ENCODE peak calls at places on chromosome 18, in six cellular contexts. W, I, C, L, B and J are unnamed samples.

GRCh38 chr18:75314117-75314516 is 103.5 kb downstream of the TSHZ1 start:
- DNase-seq in B (no peak), W (no peak), I (no peak), C (no peak), L (no peak), J (no peak)

GRCh38 chr18:43303376-43303775 is 26.1 kb upstream of the SYT4 start:
- DNase-seq in W (no peak), B (no peak), C (no peak), I (no peak), L (no peak), J (no peak)

GRCh38 chr18:49584431-49584830 is 22.6 kb downstream of the LIPG start:
- DNase-seq in W (no peak), L (no peak), I (no peak), C (no peak), B (no peak), J (no peak)

GRCh38 chr18:51107594-51108305 is 77.7 kb downstream of the SMAD4 start:
- DNase-seq in B (no peak), I (no peak), W (no peak), C (no peak), L (no peak), J (no peak)

GRCh38 chr18:63307555-63308200 is 11.9 kb downstream of the BCL2 start:
- DNase-seq in C (no peak), L (no peak), W (no peak), B (no peak), I (no peak), J (no peak)

GRCh38 chr18:4352746-4353522 is 102.2 kb downstream of the DLGAP1 start:
- DNase-seq in L (no peak), B (no peak), W (no peak), C (no peak), I (no peak), J (no peak)

GRCh38 chr18:10139783-10140410 is 226.1 kb downstream of the VAPA start:
- DNase-seq in B (no peak), I (no peak), L (no peak), W (no peak), C (peak), J (no peak)

GRCh38 chr18:61992285-61992684 is 99.5 kb upstream of the RNF152 start:
- DNase-seq in B (no peak), L (no peak), I (no peak), W (no peak), C (peak), J (no peak)

GRCh38 chr18:42706029-42706608 is 409.4 kb downstream of the RIT2 start:
- DNase-seq in I (no peak), C (no peak), B (no peak), W (no peak), L (no peak), J (no peak)

GRCh38 chr18:68837665-68838390 is 39.9 kb downstream of the CCDC102B start:
- DNase-seq in B (no peak), I (no peak), C (peak), L (no peak), W (no peak), J (no peak)

GRCh38 chr18:9751371-9752031 is 43.4 kb downstream of the RAB31 start:
- DNase-seq in I (no peak), W (no peak), C (no peak), B (no peak), L (no peak), J (no peak)

GRCh38 chr18:52936931-52937330 is 596.9 kb downstream of the DCC start:
- DNase-seq in B (no peak), L (no peak), I (no peak), C (no peak), W (no peak), J (no peak)

GRCh38 chr18:46815661-46816060 is 58.8 kb upstream of the ST8SIA5 start:
- DNase-seq in L (no peak), C (no peak), I (no peak), B (no peak), W (no peak), J (no peak)

GRCh38 chr18:67260841-67261240 is 255.7 kb downstream of the DSEL start:
- DNase-seq in I (no peak), L (no peak), C (no peak), B (no peak), W (no peak), J (no peak)

GRCh38 chr18:34928068-34928753 is 113.0 kb upstream of the MAPRE2 start:
- DNase-seq in I (no peak), W (no peak), C (no peak), B (no peak), L (no peak), J (no peak)

GRCh38 chr18:55090566-55091187 is 131.4 kb upstream of the CCDC68 start:
- DNase-seq in B (no peak), W (no peak), C (no peak), I (no peak), L (no peak), J (no peak)

GRCh38 chr18:34624551-34624950 is 85.5 kb upstream of the DTNA start:
- DNase-seq in B (no peak), C (peak), L (no peak), I (no peak), W (no peak), J (no peak)

GRCh38 chr18:57931038-57931437 is 113.0 kb upstream of the NEDD4L start:
- DNase-seq in I (peak), C (no peak), B (no peak), W (no peak), L (peak), J (no peak)

GRCh38 chr18:59715966-59716369 is 18.7 kb upstream of the CCBE1 start:
- DNase-seq in L (no peak), I (no peak), W (no peak), C (peak), B (no peak), J (no peak)

GRCh38 chr18:21393986-21394385 is 152.0 kb downstream of the GREB1L start:
- DNase-seq in W (no peak), C (no peak), L (no peak), B (no peak), I (no peak), J (no peak)

GRCh38 chr18:3005462-3005861 is 7.5 kb downstream of the LPIN2 start:
- DNase-seq in B (no peak), I (no peak), W (no peak), C (no peak), L (no peak), J (no peak)

GRCh38 chr18:49690307-49690706 is 123.0 kb downstream of the ACAA2 start:
- DNase-seq in L (no peak), W (no peak), I (no peak), C (peak), B (no peak), J (no peak)

GRCh38 chr18:49666045-49666444 is 104.2 kb downstream of the LIPG start:
- DNase-seq in L (no peak), C (no peak), B (no peak), W (no peak), I (no peak), J (no peak)

GRCh38 chr18:76765649-76766048 is 56.7 kb upstream of the ZNF236 start:
- DNase-seq in B (no peak), W (no peak), I (no peak), C (no peak), L (no peak), J (no peak)

GRCh38 chr18:10930078-10930477 is 219.3 kb downstream of the PIEZO2 start:
- DNase-seq in B (no peak), L (no peak), I (no peak), W (no peak), C (no peak), J (no peak)

GRCh38 chr18:46386788-46387187 is 270.2 kb downstream of the LOXHD1 start:
- DNase-seq in L (no peak), I (no peak), C (no peak), W (no peak), B (no peak), J (no peak)

GRCh38 chr18:36114738-36115137 is 14.4 kb downstream of the SLC39A6 start:
- DNase-seq in W (no peak), B (no peak), L (no peak), C (no peak), I (no peak), J (no peak)

GRCh38 chr18:76564636-76565237 is 69.7 kb upstream of the ZNF516 start:
- DNase-seq in L (no peak), B (no peak), I (no peak), C (no peak), W (no peak), J (no peak)

GRCh38 chr18:58499527-58499926 is 129.4 kb downstream of the ALPK2 start:
- DNase-seq in I (no peak), W (no peak), C (no peak), B (no peak), L (no peak), J (no peak)

GRCh38 chr18:35289293-35290069 is 548 bp downstream of the ZSCAN30 start:
- DNase-seq in L (peak), I (peak), W (no peak), B (no peak), C (no peak), J (no peak)

GRCh38 chr18:29512761-29513160 is 1335.8 kb upstream of the CDH2 start:
- DNase-seq in B (no peak), W (no peak), L (no peak), C (no peak), I (no peak), J (no peak)

GRCh38 chr18:59609654-59610053 is 87.6 kb downstream of the CCBE1 start:
- DNase-seq in L (no peak), C (no peak), W (no peak), I (no peak), B (no peak), J (no peak)

GRCh38 chr18:79064228-79064627 is 5.0 kb upstream of the ATP9B start:
- DNase-seq in W (no peak), I (no peak), C (no peak), L (no peak), B (no peak), J (no peak)

GRCh38 chr18:26190506-26190905 is 35.7 kb upstream of the TAF4B start:
- DNase-seq in C (no peak), I (peak), W (no peak), L (no peak), B (no peak), J (no peak)

GRCh38 chr18:9413586-9413985 is 61.7 kb upstream of the RALBP1 start:
- DNase-seq in I (no peak), C (peak), L (no peak), B (no peak), W (no peak), J (no peak)

GRCh38 chr18:58103339-58103930 is 59.4 kb downstream of the NEDD4L start:
- DNase-seq in B (no peak), I (no peak), C (no peak), W (no peak), L (no peak), J (no peak)

GRCh38 chr18:45851196-45851925 is 25.9 kb downstream of the SIGLEC15 start:
- DNase-seq in L (no peak), C (no peak), W (no peak), I (no peak), B (no peak), J (no peak)

GRCh38 chr18:79781331-79781941 is 16.3 kb upstream of the KCNG2 start:
- DNase-seq in L (peak), I (peak), B (no peak), W (no peak), C (no peak), J (no peak)

DNA sequence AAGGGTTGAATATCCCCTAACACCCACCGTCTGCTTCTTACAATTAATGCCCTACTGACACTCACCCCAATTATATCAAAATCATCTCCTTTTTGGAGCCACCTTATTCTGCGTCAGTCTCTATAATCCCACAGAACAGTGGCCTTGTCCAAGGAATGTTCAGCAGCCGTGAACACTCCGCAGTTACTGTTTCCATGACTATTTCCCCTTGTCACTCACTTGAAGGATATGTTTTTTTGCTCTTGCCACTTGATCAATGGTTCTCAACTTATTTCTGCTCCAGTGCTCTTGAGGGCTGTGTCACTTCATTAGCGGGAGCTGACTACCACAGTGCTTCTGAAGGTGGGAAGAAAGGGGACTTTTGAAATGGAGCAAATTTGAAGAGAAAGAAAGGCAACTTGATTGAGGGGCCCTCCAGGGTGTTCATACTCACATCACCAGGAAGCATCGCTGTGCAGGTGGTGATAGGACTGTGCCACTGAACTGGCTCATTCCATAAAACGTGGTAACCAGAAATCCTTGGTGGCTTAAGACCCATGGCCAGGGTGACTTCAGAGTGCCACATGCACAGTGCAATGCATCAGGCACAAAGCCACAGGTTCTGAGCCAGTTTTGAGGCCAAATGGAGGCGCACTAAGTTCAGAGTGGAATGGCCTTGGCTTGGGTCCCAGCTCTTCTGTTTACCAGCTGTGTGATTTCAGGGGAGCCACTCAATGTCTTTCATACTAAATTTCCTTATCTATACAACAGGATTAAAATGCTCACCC is 320.6 kb upstream of the RAB12 start:
- DNase-seq in I (no peak), L (no peak), C (no peak), W (no peak), B (no peak), J (no peak)
- TF ChIP-seq CTCF in I (no peak), L (no peak), C (no peak), W (no peak), B (no peak), J (no peak)

GRCh38 chr18:13014232-13014631 is 23.1 kb downstream of the CEP192 start:
- DNase-seq in I (no peak), C (no peak), B (no peak), L (no peak), W (no peak), J (no peak)

GRCh38 chr18:13014818-13015217 is 23.7 kb downstream of the CEP192 start:
- DNase-seq in W (no peak), I (no peak), B (no peak), L (no peak), C (no peak), J (no peak)

GRCh38 chr18:13019301-13019700 is 28.1 kb downstream of the CEP192 start:
- DNase-seq in B (no peak), W (no peak), I (no peak), L (no peak), C (no peak), J (no peak)

GRCh38 chr18:13018379-13018778 is 27.2 kb downstream of the CEP192 start:
- DNase-seq in C (no peak), W (no peak), I (no peak), B (no peak), L (no peak), J (no peak)

GRCh38 chr18:13017247-13017875 is 26.2 kb downstream of the CEP192 start:
- DNase-seq in B (no peak), C (no peak), L (no peak), I (no peak), W (no peak), J (no peak)
- TF ChIP-seq CTCF in B (no peak), C (no peak), L (no peak), I (no peak), W (no peak), J (no peak)

DNA sequence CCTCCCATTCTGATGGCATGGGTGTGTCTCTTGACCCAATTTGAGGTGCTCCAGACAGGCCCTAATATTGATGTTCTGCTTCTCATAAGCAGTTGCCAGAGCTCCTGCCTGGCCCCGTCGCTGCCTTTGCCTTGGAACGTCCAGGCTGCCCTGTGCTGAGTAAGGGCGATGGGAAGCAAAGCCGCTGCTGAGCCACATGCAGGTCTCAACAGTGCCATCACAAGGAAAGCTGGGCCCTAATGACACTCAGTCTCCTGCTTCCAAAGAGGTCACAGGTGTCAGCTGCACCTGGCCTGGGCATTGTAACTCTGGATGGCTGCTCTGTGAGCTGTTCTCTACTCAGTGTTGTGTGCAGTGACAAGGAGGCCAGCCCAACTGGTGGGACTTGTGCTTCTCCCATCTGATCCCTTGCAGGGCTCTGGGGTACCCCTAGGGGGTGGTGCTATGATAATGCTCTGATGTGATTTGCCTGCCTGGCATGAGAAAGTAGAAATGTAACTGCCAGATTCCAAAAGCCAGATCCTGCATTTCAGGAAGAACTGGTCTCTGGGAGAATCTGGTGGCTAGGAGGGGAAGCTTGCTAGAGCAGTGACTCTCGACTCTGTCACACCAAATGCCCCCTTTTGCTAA is 8.7 kb downstream of the TTC39C start:
- DNase-seq in L (no peak), B (no peak), I (no peak), W (peak), C (no peak), J (no peak)
- TF ChIP-seq CTCF in L (no peak), B (peak), I (no peak), W (peak), C (peak), J (no peak)

GRCh38 chr18:48541026-48541746 is 2.4 kb downstream of the CTIF start:
- DNase-seq in C (no peak), I (peak), B (peak), W (peak), L (peak), J (peak)
- TF ChIP-seq CTCF in C (no peak), I (no peak), B (no peak), W (no peak), L (no peak), J (no peak)

GRCh38 chr18:7025194-7025593 is 92.4 kb downstream of the LAMA1 start:
- DNase-seq in C (no peak), L (no peak), W (no peak), B (no peak), I (no peak), J (no peak)

GRCh38 chr18:7023581-7023980 is 94.0 kb downstream of the LAMA1 start:
- DNase-seq in L (no peak), C (no peak), I (no peak), B (no peak), W (no peak), J (no peak)

GRCh38 chr18:7021994-7022840 is 95.4 kb downstream of the LAMA1 start:
- DNase-seq in B (no peak), W (peak), I (peak), L (peak), C (peak), J (no peak)

GRCh38 chr18:7017013-7017412 is 100.6 kb downstream of the LAMA1 start:
- DNase-seq in C (no peak), L (no peak), B (no peak), I (no peak), W (no peak), J (no peak)

GRCh38 chr18:7020995-7021777 is 96.4 kb downstream of the LAMA1 start:
- DNase-seq in L (no peak), C (no peak), B (no peak), I (no peak), W (peak), J (no peak)
- TF ChIP-seq CTCF in L (no peak), C (no peak), B (no peak), I (no peak), W (no peak), J (no peak)

GRCh38 chr18:71107220-71107619 is 818.4 kb downstream of the SOCS6 start:
- DNase-seq in C (no peak), B (no peak), I (no peak), L (no peak), W (no peak), J (no peak)
- TF ChIP-seq CTCF in C (no peak), B (no peak), I (no peak), L (no peak), W (no peak), J (no peak)

DNA sequence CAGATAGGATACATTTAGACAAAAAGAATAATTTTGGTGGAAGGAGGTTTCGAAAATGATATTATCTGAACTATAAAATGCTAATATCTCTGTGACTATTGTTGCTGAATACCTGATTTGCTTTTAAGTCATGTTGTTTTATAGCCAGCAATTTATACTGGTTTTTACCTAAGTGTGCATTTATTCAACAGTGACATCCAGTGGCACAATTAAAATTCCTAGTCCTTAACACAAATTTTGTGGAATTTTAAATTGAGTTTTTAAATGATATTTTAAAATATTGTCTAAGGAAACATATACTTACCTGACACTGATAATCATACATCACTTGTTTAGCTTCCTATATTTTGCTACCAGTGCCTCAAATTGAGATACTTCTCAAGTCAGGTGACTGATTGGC is 144.8 kb downstream of the ARHGAP28 start:
- DNase-seq in W (no peak), B (no peak), I (no peak), C (no peak), L (no peak), J (no peak)
- TF ChIP-seq CTCF in W (no peak), B (no peak), I (no peak), C (no peak), L (no peak), J (no peak)

DNA sequence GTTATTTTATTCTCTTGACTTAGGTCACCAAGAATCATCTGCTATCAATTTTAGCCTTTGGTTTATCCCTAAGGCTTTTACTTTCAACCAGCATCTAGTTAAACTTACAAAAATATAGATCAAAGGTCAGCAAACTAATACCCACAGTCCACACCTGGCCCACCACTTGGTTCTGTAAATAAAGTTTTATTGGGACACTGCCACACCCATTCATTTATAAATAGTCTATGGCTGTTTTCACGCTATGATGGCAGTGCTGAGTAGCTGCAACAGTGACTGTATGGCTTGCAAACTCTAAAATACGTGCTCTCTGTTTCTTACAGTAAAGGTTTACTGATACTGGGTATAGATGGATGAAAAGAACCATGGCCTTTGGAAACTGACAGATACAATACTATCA is 107.0 kb downstream of the MEP1B start:
- DNase-seq in C (no peak), B (no peak), I (no peak), W (no peak), L (no peak), J (no peak)
- TF ChIP-seq CTCF in C (no peak), B (no peak), I (no peak), W (no peak), L (no peak), J (no peak)